ENCODE peak calls at places on chromosomes 13 and 19, in nine cellular contexts. X is BE2C; I is coronary artery; E is pancreas; K is esophagus muscularis mucosa; P is hippocampal formation; D is stimulated activated CD4-positive, alpha-beta T cell treated with anti-CD3 and anti-CD28 coated beads, Interleukin-1b, Interleukin-23, amount 100 ng/mL, for 4 hours; T is GM20000; B is T follicular helper cell. Q is an unnamed sample.

GRCh38 chr13:80979035-80979641 is 638.2 kb upstream of the SPRY2 start:
- DNase-seq in X (peak), I (no peak), E (peak), K (no peak), P (peak), D (no peak), T (peak), B (no peak), Q (no peak)

GRCh38 chr19:8698433-8699063 is at the start of gene ACTL9:
- DNase-seq in X (no peak), I (no peak), E (no peak), K (no peak), P (no peak), D (no peak), T (no peak), B (no peak), Q (no peak)

GRCh38 chr19:49129238-49129583 is 9.9 kb downstream of the PPFIA3 start:
- DNase-seq in X (no peak), I (no peak), E (no peak), K (no peak), P (no peak), D (no peak), T (no peak), B (no peak), Q (peak)

GRCh38 chr13:43054803-43055802 is 31.7 kb downstream of the DNAJC15 start:
- DNase-seq in X (peak), I (no peak), E (no peak), K (no peak), P (no peak), D (no peak), T (no peak), B (no peak), Q (no peak)

GRCh38 chr19:49861127-49861526 is 6.2 kb downstream of the PNKP start:
- DNase-seq in X (no peak), I (no peak), E (no peak), K (peak), P (no peak), D (no peak), T (no peak), B (no peak), Q (peak)

GRCh38 chr13:51781246-51782022 is 22.5 kb downstream of the DHRS12 start:
- DNase-seq in X (peak), I (no peak), E (peak), K (no peak), P (no peak), D (no peak), T (no peak), B (no peak), Q (no peak)

GRCh38 chr13:90868321-90868920 is 479.1 kb upstream of the MIR17HG start:
- DNase-seq in X (peak), I (no peak), E (no peak), K (no peak), P (no peak), D (no peak), T (no peak), B (no peak), Q (no peak)

GRCh38 chr13:79398915-79399314 is 7.1 kb downstream of the RBM26 start:
- DNase-seq in X (no peak), I (no peak), E (no peak), K (no peak), P (no peak), D (no peak), T (no peak), B (no peak), Q (no peak)

GRCh38 chr13:27080018-27080948 is 91.3 kb downstream of the USP12 start:
- DNase-seq in X (no peak), I (no peak), E (no peak), K (no peak), P (no peak), D (no peak), T (no peak), B (no peak), Q (no peak)

GRCh38 chr13:109707044-109707794 is 79.2 kb downstream of the IRS2 start:
- DNase-seq in X (peak), I (no peak), E (no peak), K (no peak), P (no peak), D (no peak), T (no peak), B (no peak), Q (peak)

GRCh38 chr13:52162279-52163101 is 3.1 kb upstream of the NEK3 start:
- DNase-seq in X (no peak), I (no peak), E (no peak), K (no peak), P (no peak), D (no peak), T (no peak), B (no peak), Q (no peak)

GRCh38 chr13:34290661-34291060 is 472.7 kb downstream of the RFC3 start:
- DNase-seq in X (no peak), I (no peak), E (no peak), K (no peak), P (no peak), D (no peak), T (no peak), B (no peak), Q (no peak)

GRCh38 chr19:7924241-7924640 is 1.7 kb downstream of the CTXN1 start:
- DNase-seq in X (no peak), I (no peak), E (no peak), K (no peak), P (no peak), D (no peak), T (no peak), B (no peak), Q (no peak)

GRCh38 chr19:3149526-3150505 is 14.0 kb downstream of the GNA15 start:
- DNase-seq in X (no peak), I (no peak), E (no peak), K (no peak), P (no peak), D (no peak), T (no peak), B (no peak), Q (no peak)

GRCh38 chr19:18895038-18895827 is 725 bp downstream of the CERS1 start:
- DNase-seq in X (peak), I (no peak), E (no peak), K (no peak), P (peak), D (no peak), T (peak), B (no peak), Q (no peak)

GRCh38 chr19:6185825-6186193 is 50.3 kb downstream of the ACSBG2 start:
- DNase-seq in X (no peak), I (no peak), E (no peak), K (no peak), P (no peak), D (no peak), T (no peak), B (no peak), Q (no peak)

GRCh38 chr13:104143760-104144406 is 1077.7 kb upstream of the SLC10A2 start:
- DNase-seq in X (no peak), I (no peak), E (no peak), K (no peak), P (no peak), D (no peak), T (no peak), B (no peak), Q (peak)

GRCh38 chr13:67515895-67516294 is 285.8 kb upstream of the PCDH9 start:
- DNase-seq in X (no peak), I (no peak), E (no peak), K (no peak), P (no peak), D (no peak), T (no peak), B (no peak), Q (no peak)

GRCh38 chr13:51255556-51255955 is 33.4 kb downstream of the FAM124A start:
- DNase-seq in X (no peak), I (no peak), E (no peak), K (no peak), P (no peak), D (no peak), T (no peak), B (no peak), Q (no peak)

GRCh38 chr13:44920013-44920412 is 69.3 kb downstream of the NUFIP1 start:
- DNase-seq in X (no peak), I (no peak), E (no peak), K (no peak), P (no peak), D (no peak), T (no peak), B (no peak), Q (no peak)

GRCh38 chr13:23695711-23696512 is 125.7 kb downstream of the TNFRSF19 start:
- DNase-seq in X (no peak), I (no peak), E (no peak), K (no peak), P (no peak), D (peak), T (peak), B (peak), Q (no peak)

GRCh38 chr13:26132756-26133155 is 80.9 kb upstream of the SHISA2 start:
- DNase-seq in X (no peak), I (no peak), E (no peak), K (no peak), P (no peak), D (no peak), T (no peak), B (no peak), Q (no peak)

GRCh38 chr13:113669871-113670341 is 2.9 kb downstream of the GRK1 start:
- DNase-seq in X (peak), I (peak), E (no peak), K (no peak), P (no peak), D (no peak), T (no peak), B (no peak), Q (no peak)

GRCh38 chr13:23960566-23961156 is 63.4 kb upstream of the C1QTNF9B start:
- DNase-seq in X (no peak), I (no peak), E (no peak), K (no peak), P (no peak), D (no peak), T (no peak), B (no peak), Q (no peak)

GRCh38 chr13:78061806-78062205 is 143.2 kb upstream of the EDNRB start:
- DNase-seq in X (no peak), I (no peak), E (no peak), K (no peak), P (no peak), D (no peak), T (no peak), B (no peak), Q (no peak)

GRCh38 chr13:98454389-98454881 is 122.5 kb downstream of the STK24 start:
- DNase-seq in X (no peak), I (no peak), E (no peak), K (no peak), P (no peak), D (no peak), T (no peak), B (no peak), Q (no peak)

GRCh38 chr13:48801255-48801654 is 147.5 kb downstream of the CYSLTR2 start:
- DNase-seq in X (no peak), I (no peak), E (no peak), K (peak), P (no peak), D (no peak), T (no peak), B (no peak), Q (no peak)

GRCh38 chr13:44934724-44935123 is 54.5 kb downstream of the NUFIP1 start:
- DNase-seq in X (no peak), I (no peak), E (no peak), K (no peak), P (no peak), D (no peak), T (peak), B (no peak), Q (no peak)

GRCh38 chr19:13215572-13216380 is 65.6 kb downstream of the IER2 start:
- DNase-seq in X (no peak), I (no peak), E (no peak), K (no peak), P (no peak), D (peak), T (no peak), B (peak), Q (no peak)

Q was measured in NCI-H187.